ENCODE peak calls at places on chromosome 4, in five cellular contexts. S is tibial nerve; A is activated CD4-positive, alpha-beta T cell treated with anti-CD3 and anti-CD28 coated beads, Interleukin-2, amount 50 U/mL, for 48 hours; B is immature natural killer cell; V is NCI-H1092. W is an unnamed sample.

GRCh38 chr4:88008624-88009235 is 1.3 kb downstream of the PKD2 start:
- DNase-seq in S (no peak), A (no peak), B (no peak), V (no peak), W (no peak)

GRCh38 chr4:2534904-2535385 is 1.5 kb upstream of the FAM193A start:
- DNase-seq in S (no peak), A (no peak), B (no peak), V (no peak), W (no peak)

GRCh38 chr4:76011018-76011670 is 3.8 kb upstream of the CXCL9 start:
- DNase-seq in S (no peak), A (no peak), B (no peak), V (no peak), W (no peak)

GRCh38 chr4:74304136-74304628 is 4.1 kb upstream of the EPGN start:
- DNase-seq in S (no peak), A (no peak), B (no peak), V (no peak), W (no peak)

GRCh38 chr4:125891597-125892258 is 577.0 kb downstream of the FAT4 start:
- DNase-seq in S (no peak), A (no peak), B (no peak), V (no peak), W (no peak)

GRCh38 chr4:124037236-124037635 is 640.6 kb downstream of the SPRY1 start:
- DNase-seq in S (no peak), A (no peak), B (no peak), V (no peak), W (no peak)

GRCh38 chr4:36997727-36998126 is 246.8 kb upstream of the NWD2 start:
- DNase-seq in S (no peak), A (no peak), B (no peak), V (no peak), W (no peak)

GRCh38 chr4:135325264-135325663 is 1123.7 kb upstream of the PABPC4L start:
- DNase-seq in S (no peak), A (no peak), B (no peak), V (no peak), W (no peak)

GRCh38 chr4:145909331-145909730 is 29.3 kb downstream of the ZNF827 start:
- DNase-seq in S (no peak), A (no peak), B (peak), V (no peak), W (no peak)

GRCh38 chr4:18975916-18976610 is 954.5 kb upstream of the LCORL start:
- DNase-seq in S (no peak), A (no peak), B (no peak), V (no peak), W (no peak)

GRCh38 chr4:155530290-155530689 is 136.4 kb upstream of the GUCY1A1 start:
- DNase-seq in S (no peak), A (no peak), B (no peak), V (no peak), W (no peak)

GRCh38 chr4:180057891-180058643 is 2185.1 kb upstream of the TENM3 start:
- DNase-seq in S (no peak), A (no peak), B (no peak), V (no peak), W (peak)